ENCODE peak calls at places on chromosomes 13 and 19, in four cellular contexts. One of them, this sample, is unnamed.

GRCh38 chr19:50475736-50476223 is 527 bp upstream of the EMC10 start:
- DNase-seq in PC-9: no peak
- DNase-seq in fibroblast of lung: no peak
- DNase-seq in mesenchymal stem cell: no peak
- DNase-seq in this sample: no peak

GRCh38 chr19:52221031-52221430 is 31.2 kb downstream of the PPP2R1A start:
- DNase-seq in PC-9: no peak
- DNase-seq in fibroblast of lung: no peak
- DNase-seq in mesenchymal stem cell: no peak
- DNase-seq in this sample: no peak

GRCh38 chr19:17536957-17537356 is 18.5 kb upstream of the COLGALT1 start:
- DNase-seq in PC-9: no peak
- DNase-seq in fibroblast of lung: no peak
- DNase-seq in mesenchymal stem cell: no peak
- DNase-seq in this sample: no peak

GRCh38 chr13:42215578-42216421 is 56.2 kb upstream of the AKAP11 start:
- DNase-seq in PC-9: no peak
- DNase-seq in fibroblast of lung: peak; percentile 34
- DNase-seq in mesenchymal stem cell: peak; percentile 53
- DNase-seq in this sample: peak; percentile 36

GRCh38 chr19:3145909-3146676 is 10.3 kb downstream of the GNA15 start:
- DNase-seq in PC-9: no peak
- DNase-seq in fibroblast of lung: no peak
- DNase-seq in mesenchymal stem cell: no peak
- DNase-seq in this sample: no peak

GRCh38 chr19:3506384-3507340 is 551 bp downstream of the FZR1 start:
- DNase-seq in PC-9: no peak
- DNase-seq in fibroblast of lung: no peak
- DNase-seq in mesenchymal stem cell: peak; percentile 38
- DNase-seq in this sample: peak; percentile 47

GRCh38 chr19:46976845-46977320 is 42.8 kb upstream of the NPAS1 start:
- DNase-seq in PC-9: no peak
- DNase-seq in fibroblast of lung: peak; percentile 87
- DNase-seq in mesenchymal stem cell: peak; percentile 91
- DNase-seq in this sample: no peak

GRCh38 chr13:44879452-44880058 is 109.7 kb downstream of the NUFIP1 start:
- DNase-seq in PC-9: no peak
- DNase-seq in fibroblast of lung: peak; percentile 60
- DNase-seq in mesenchymal stem cell: peak; percentile 42
- DNase-seq in this sample: no peak

GRCh38 chr19:29615891-29616425 is 9.9 kb downstream of the POP4 start:
- DNase-seq in PC-9: no peak
- DNase-seq in fibroblast of lung: no peak
- DNase-seq in mesenchymal stem cell: no peak
- DNase-seq in this sample: no peak

GRCh38 chr13:45108716-45109706 is 11.3 kb upstream of the GTF2F2 start:
- DNase-seq in PC-9: no peak
- DNase-seq in fibroblast of lung: peak; percentile 74
- DNase-seq in mesenchymal stem cell: peak; percentile 37
- DNase-seq in this sample: no peak

GRCh38 chr19:30338878-30339623 is 33.1 kb upstream of the ZNF536 start:
- DNase-seq in PC-9: no peak
- DNase-seq in fibroblast of lung: no peak
- DNase-seq in mesenchymal stem cell: no peak
- DNase-seq in this sample: no peak

GRCh38 chr13:75173457-75174356 is 308.3 kb downstream of the TBC1D4 start:
- DNase-seq in PC-9: no peak
- DNase-seq in fibroblast of lung: no peak
- DNase-seq in mesenchymal stem cell: no peak
- DNase-seq in this sample: peak; percentile 8

GRCh38 chr19:10430505-10431253 is 10.3 kb downstream of the PDE4A start:
- DNase-seq in PC-9: peak; percentile 19
- DNase-seq in fibroblast of lung: peak; percentile 45
- DNase-seq in mesenchymal stem cell: peak; percentile 53
- DNase-seq in this sample: no peak

GRCh38 chr13:36839981-36840380 is 21.0 kb downstream of the RFXAP start:
- DNase-seq in PC-9: no peak
- DNase-seq in fibroblast of lung: no peak
- DNase-seq in mesenchymal stem cell: no peak
- DNase-seq in this sample: no peak

GRCh38 chr13:111115841-111116500 is 861 bp downstream of the ARHGEF7 start:
- DNase-seq in PC-9: no peak
- DNase-seq in fibroblast of lung: peak; percentile 47
- DNase-seq in mesenchymal stem cell: peak; percentile 94
- DNase-seq in this sample: no peak

GRCh38 chr13:73765651-73766384 is 368.4 kb downstream of the KLF12 start:
- DNase-seq in PC-9: no peak
- DNase-seq in fibroblast of lung: peak; percentile 87
- DNase-seq in mesenchymal stem cell: peak; percentile 65
- DNase-seq in this sample: peak; percentile 90

GRCh38 chr13:45521292-45521691 is 56.6 kb downstream of the COG3 start:
- DNase-seq in PC-9: no peak
- DNase-seq in fibroblast of lung: peak; percentile 60
- DNase-seq in mesenchymal stem cell: peak; percentile 68
- DNase-seq in this sample: no peak

GRCh38 chr13:110017379-110017778 is 231.0 kb upstream of the IRS2 start:
- DNase-seq in PC-9: peak; percentile 88
- DNase-seq in fibroblast of lung: peak; percentile 98
- DNase-seq in mesenchymal stem cell: peak; percentile 90
- DNase-seq in this sample: no peak

GRCh38 chr13:31781064-31781463 is 41.7 kb downstream of the RXFP2 start:
- DNase-seq in PC-9: no peak
- DNase-seq in fibroblast of lung: peak; percentile 18
- DNase-seq in mesenchymal stem cell: no peak
- DNase-seq in this sample: no peak

GRCh38 chr13:22112956-22113750 is 442.3 kb downstream of the FGF9 start:
- DNase-seq in PC-9: no peak
- DNase-seq in fibroblast of lung: no peak
- DNase-seq in mesenchymal stem cell: no peak
- DNase-seq in this sample: no peak

GRCh38 chr19:37902668-37903067 is 3.7 kb downstream of the WDR87 start:
- DNase-seq in PC-9: peak; percentile 61
- DNase-seq in fibroblast of lung: peak; percentile 54
- DNase-seq in mesenchymal stem cell: peak; percentile 71
- DNase-seq in this sample: peak; percentile 78

GRCh38 chr19:3538965-3539742 is at the start of gene TEKTIP1:
- DNase-seq in PC-9: no peak
- DNase-seq in fibroblast of lung: no peak
- DNase-seq in mesenchymal stem cell: peak; percentile 34
- DNase-seq in this sample: no peak

GRCh38 chr13:108037348-108037747 is 178.0 kb downstream of the LIG4 start:
- DNase-seq in PC-9: no peak
- DNase-seq in fibroblast of lung: no peak
- DNase-seq in mesenchymal stem cell: no peak
- DNase-seq in this sample: no peak

GRCh38 chr13:80586356-80586755 is 245.4 kb upstream of the SPRY2 start:
- DNase-seq in PC-9: no peak
- DNase-seq in fibroblast of lung: no peak
- DNase-seq in mesenchymal stem cell: peak; percentile 19
- DNase-seq in this sample: no peak

GRCh38 chr19:40802300-40803169 is 3.5 kb downstream of the EGLN2 start:
- DNase-seq in PC-9: no peak
- DNase-seq in fibroblast of lung: no peak
- DNase-seq in mesenchymal stem cell: no peak
- DNase-seq in this sample: no peak

GRCh38 chr19:31946491-31946890 is 398.9 kb upstream of the ZNF507 start:
- DNase-seq in PC-9: no peak
- DNase-seq in fibroblast of lung: no peak
- DNase-seq in mesenchymal stem cell: peak; percentile 1
- DNase-seq in this sample: peak; percentile 6

GRCh38 chr19:43651758-43652545 is 12.3 kb upstream of the CADM4 start:
- DNase-seq in PC-9: peak; percentile 49
- DNase-seq in fibroblast of lung: peak; percentile 50
- DNase-seq in mesenchymal stem cell: peak; percentile 77
- DNase-seq in this sample: peak; percentile 60

GRCh38 chr19:12546068-12546467 is 5.2 kb downstream of the ZNF564 start:
- DNase-seq in PC-9: no peak
- DNase-seq in fibroblast of lung: no peak
- DNase-seq in mesenchymal stem cell: no peak
- DNase-seq in this sample: no peak

GRCh38 chr19:12546903-12547302 is 4.4 kb downstream of the ZNF564 start:
- DNase-seq in PC-9: no peak
- DNase-seq in fibroblast of lung: no peak
- DNase-seq in mesenchymal stem cell: no peak
- DNase-seq in this sample: no peak

GRCh38 chr19:12544401-12544876 is 6.8 kb downstream of the ZNF564 start:
- DNase-seq in PC-9: no peak
- DNase-seq in fibroblast of lung: peak; percentile 90
- DNase-seq in mesenchymal stem cell: no peak
- DNase-seq in this sample: no peak

GRCh38 chr19:12543855-12544254 is 7.4 kb downstream of the ZNF564 start:
- DNase-seq in PC-9: no peak
- DNase-seq in fibroblast of lung: peak; percentile 37
- DNase-seq in mesenchymal stem cell: no peak
- DNase-seq in this sample: no peak

GRCh38 chr19:12545267-12545666 is 6.0 kb downstream of the ZNF564 start:
- DNase-seq in PC-9: no peak
- DNase-seq in fibroblast of lung: no peak
- DNase-seq in mesenchymal stem cell: no peak
- DNase-seq in this sample: no peak
- H3K27ac ChIP-seq in PC-9: no peak overlapping the region
- H3K27ac ChIP-seq in fibroblast of lung: no peak overlapping the region
- H3K27ac ChIP-seq in mesenchymal stem cell: no peak overlapping the region
- H3K27ac ChIP-seq in this sample: no peak overlapping the region

DNA sequence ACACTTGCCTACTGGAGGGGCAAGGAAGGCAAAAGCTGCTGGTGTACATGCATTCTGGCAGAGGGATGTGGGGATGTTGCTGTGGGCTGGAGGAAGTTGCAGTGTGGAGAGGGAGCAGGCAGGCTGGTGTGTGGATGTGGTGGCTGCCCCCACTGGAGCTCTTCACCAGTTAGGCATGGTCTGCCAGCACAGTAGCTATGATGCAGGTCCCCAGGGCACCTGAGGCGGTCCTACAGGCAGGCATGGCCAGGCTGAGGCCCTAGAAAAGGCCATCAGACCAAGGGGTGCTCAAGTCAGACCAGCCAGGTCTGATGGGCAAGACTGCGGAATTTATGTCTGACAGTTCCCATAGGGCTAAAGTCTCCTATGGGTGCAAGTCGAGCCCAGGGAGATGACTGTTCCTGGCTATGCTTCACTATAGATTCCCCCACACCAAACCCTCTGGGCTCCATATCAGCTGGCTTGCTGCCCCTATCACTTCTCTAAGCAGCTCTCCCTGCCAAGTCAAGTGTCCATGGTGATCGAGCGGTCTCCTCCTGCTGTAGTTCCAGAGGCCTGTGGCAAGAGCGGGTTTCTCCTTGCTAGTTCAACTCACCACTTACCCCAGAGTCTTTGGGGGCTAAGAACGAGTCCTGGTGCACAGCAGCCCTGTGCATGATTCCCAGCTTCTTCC is 473.1 kb downstream of the TDRD3 start:
- DNase-seq in PC-9: no peak
- DNase-seq in fibroblast of lung: no peak
- DNase-seq in mesenchymal stem cell: no peak
- DNase-seq in this sample: no peak
- H2AFZ ChIP-seq in PC-9: no peak overlapping the region
- H2AFZ ChIP-seq in fibroblast of lung: no peak overlapping the region
- H2AFZ ChIP-seq in mesenchymal stem cell: no peak overlapping the region
- H2AFZ ChIP-seq in this sample: no peak overlapping the region

DNA sequence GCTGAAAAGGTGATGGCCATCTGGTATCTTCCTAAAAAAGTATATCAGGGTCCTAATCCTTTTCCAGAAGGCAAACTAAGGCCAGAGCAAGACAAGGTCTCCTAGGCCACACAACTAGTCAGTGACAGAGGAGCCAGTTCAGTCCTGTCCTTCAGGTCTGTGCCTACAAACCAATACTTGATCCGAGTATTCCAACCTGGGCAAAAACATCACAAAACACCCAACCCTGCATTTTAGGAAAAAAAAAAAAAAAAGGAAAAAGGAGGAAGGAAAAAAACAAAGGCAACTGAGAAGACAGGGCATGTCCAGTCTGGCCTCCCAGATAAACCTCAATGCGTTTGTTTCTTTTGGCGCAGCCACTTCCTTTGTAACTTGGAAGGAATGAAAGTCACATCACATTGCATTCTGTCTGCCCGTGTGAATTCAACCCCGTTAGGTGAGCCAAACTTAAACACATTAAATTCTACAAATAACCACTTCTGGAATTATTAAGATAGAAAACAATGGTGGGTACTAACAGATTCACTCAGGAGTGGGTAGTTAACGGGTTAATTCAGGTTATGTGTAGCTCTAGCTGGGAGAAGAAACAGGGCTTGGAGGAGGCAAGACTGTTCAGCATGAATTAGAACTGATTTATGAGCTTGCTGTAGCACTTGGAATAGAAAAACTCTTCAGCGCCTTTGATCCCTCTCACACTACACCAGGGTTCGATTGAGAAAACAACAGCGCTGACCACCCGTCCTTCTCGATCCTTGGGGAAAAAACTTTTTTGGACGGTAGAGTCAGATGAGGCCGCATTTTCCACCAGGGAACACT is 43.0 kb upstream of the HNRNPA1L2 start:
- DNase-seq in PC-9: no peak
- DNase-seq in fibroblast of lung: peak; percentile 82
- DNase-seq in mesenchymal stem cell: no peak
- DNase-seq in this sample: no peak
- H3K27ac ChIP-seq in PC-9: no peak overlapping the region
- H3K27ac ChIP-seq in fibroblast of lung: no peak overlapping the region
- H3K27ac ChIP-seq in mesenchymal stem cell: no peak overlapping the region
- H3K27ac ChIP-seq in this sample: no peak overlapping the region

GRCh38 chr13:35793823-35794222 is 317.3 kb upstream of the MAB21L1 start:
- DNase-seq in PC-9: no peak
- DNase-seq in fibroblast of lung: peak; percentile 2
- DNase-seq in mesenchymal stem cell: no peak
- DNase-seq in this sample: no peak
- H2AFZ ChIP-seq in PC-9: no peak overlapping the region
- H2AFZ ChIP-seq in fibroblast of lung: no peak overlapping the region
- H2AFZ ChIP-seq in mesenchymal stem cell: no peak overlapping the region
- H2AFZ ChIP-seq in this sample: no peak overlapping the region

DNA sequence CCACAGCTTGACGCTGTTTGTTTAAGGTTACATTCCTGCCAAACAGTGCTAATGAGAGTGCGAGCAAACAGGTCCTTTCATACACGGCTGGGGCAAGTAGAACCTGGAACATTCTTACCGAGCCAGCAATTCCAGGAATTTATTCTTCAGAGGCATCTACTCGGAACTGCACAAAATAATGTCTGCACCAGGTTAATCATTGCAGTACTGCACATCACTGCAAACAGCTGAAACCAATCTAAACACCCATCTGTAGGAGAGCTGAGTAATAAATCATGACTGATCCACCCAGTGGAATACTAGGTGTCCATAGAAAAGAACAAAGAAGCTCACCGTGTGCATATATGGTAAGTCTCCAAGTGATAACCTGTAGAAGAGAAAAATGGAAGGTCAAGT is 1.2 kb upstream of the ZNF579 start:
- DNase-seq in PC-9: no peak
- DNase-seq in fibroblast of lung: no peak
- DNase-seq in mesenchymal stem cell: no peak
- DNase-seq in this sample: no peak
- H3K27ac ChIP-seq in PC-9: no peak overlapping the region
- H3K27ac ChIP-seq in fibroblast of lung: no peak overlapping the region
- H3K27ac ChIP-seq in mesenchymal stem cell: peak overlapping the region; percentile 99
- H3K27ac ChIP-seq in this sample: no peak overlapping the region

GRCh38 chr13:58573742-58574141 is 942.2 kb downstream of the PCDH17 start:
- DNase-seq in PC-9: no peak
- DNase-seq in fibroblast of lung: no peak
- DNase-seq in mesenchymal stem cell: no peak
- DNase-seq in this sample: no peak

GRCh38 chr13:58574791-58575190 is 943.2 kb downstream of the PCDH17 start:
- DNase-seq in PC-9: no peak
- DNase-seq in fibroblast of lung: no peak
- DNase-seq in mesenchymal stem cell: no peak
- DNase-seq in this sample: no peak
- H2AFZ ChIP-seq in PC-9: no peak overlapping the region
- H2AFZ ChIP-seq in fibroblast of lung: no peak overlapping the region
- H2AFZ ChIP-seq in mesenchymal stem cell: no peak overlapping the region
- H2AFZ ChIP-seq in this sample: no peak overlapping the region

This sample was measured in DND-41.